ENCODE peak calls at places on chromosomes 4 and X, in four cellular contexts. T, H, G and E are unnamed samples.

GRCh38 chrX:73214366-73215094 is at the start of gene NAP1L2:
- DNase-seq in T (peak), H (peak), G (peak), E (no peak)

GRCh38 chrX:103774070-103774642 is 2.5 kb upstream of the PLP1 start:
- DNase-seq in T (peak), H (peak), G (peak), E (no peak)

GRCh38 chr4:57119054-57119651 is 9.0 kb upstream of the IGFBP7 start:
- DNase-seq in T (peak), H (no peak), G (peak), E (no peak)

GRCh38 chr4:27149541-27150212 is 289.0 kb downstream of the STIM2 start:
- DNase-seq in T (no peak), H (no peak), G (no peak), E (no peak)

GRCh38 chr4:185369729-185370128 is 26.0 kb downstream of the LRP2BP start:
- DNase-seq in T (no peak), H (no peak), G (no peak), E (no peak)

GRCh38 chr4:6324999-6325790 is 55.5 kb downstream of the WFS1 start:
- DNase-seq in T (no peak), H (no peak), G (peak), E (no peak)

GRCh38 chr4:17624821-17625220 is 10.4 kb downstream of the MED28 start:
- DNase-seq in T (no peak), H (no peak), G (no peak), E (no peak)

GRCh38 chrX:45755719-45756118 is 555.0 kb upstream of the DIPK2B start:
- DNase-seq in T (no peak), H (no peak), G (no peak), E (no peak)

GRCh38 chr4:99803702-99804101 is 12.9 kb upstream of the DAPP1 start:
- DNase-seq in T (no peak), H (no peak), G (no peak), E (no peak)

GRCh38 chr4:74045772-74046171 is 7.3 kb upstream of the CXCL3 start:
- DNase-seq in T (no peak), H (no peak), G (no peak), E (no peak)

GRCh38 chr4:6201580-6202091 is 1.3 kb upstream of the JAKMIP1 start:
- DNase-seq in T (no peak), H (no peak), G (no peak), E (no peak)

GRCh38 chrX:55240788-55241187 is 20.6 kb downstream of the PAGE5 start:
- DNase-seq in T (no peak), H (no peak), G (no peak), E (no peak)

GRCh38 chrX:154546354-154547244 is at the start of gene G6PD:
- DNase-seq in T (peak), H (no peak), G (peak), E (peak)

GRCh38 chrX:39749135-39749534 is 348.6 kb downstream of the BCOR start:
- DNase-seq in T (no peak), H (no peak), G (peak), E (no peak)

GRCh38 chrX:42459735-42460134 is 318.2 kb downstream of the PPP1R2C start:
- DNase-seq in T (no peak), H (no peak), G (no peak), E (no peak)

GRCh38 chrX:78333521-78333920 is 6.1 kb upstream of the CYSLTR1 start:
- DNase-seq in T (no peak), H (no peak), G (peak), E (no peak)

GRCh38 chrX:104315555-104315954 is 60.8 kb upstream of the ESX1 start:
- DNase-seq in T (peak), H (no peak), G (no peak), E (no peak)

GRCh38 chr4:122517345-122517744 is 60.8 kb upstream of the IL2 start:
- DNase-seq in T (no peak), H (no peak), G (no peak), E (no peak)

GRCh38 chr4:73252001-73252400 is 6.6 kb downstream of the ANKRD17 start:
- DNase-seq in T (no peak), H (no peak), G (no peak), E (no peak)

GRCh38 chr4:41009411-41009810 is 204.9 kb downstream of the APBB2 start:
- DNase-seq in T (peak), H (no peak), G (no peak), E (no peak)

GRCh38 chr4:74473155-74473811 is 28.3 kb downstream of the AREG start:
- DNase-seq in T (peak), H (no peak), G (peak), E (no peak)

GRCh38 chrX:47497274-47497673 is 14.3 kb upstream of the ZNF41 start:
- DNase-seq in T (peak), H (no peak), G (no peak), E (no peak)

GRCh38 chr4:155999743-156000142 is 46.1 kb upstream of the CTSO start:
- DNase-seq in T (no peak), H (peak), G (no peak), E (no peak)

GRCh38 chr4:117965608-117966007 is 68.7 kb upstream of the NDST3 start:
- DNase-seq in T (no peak), H (peak), G (no peak), E (no peak)

GRCh38 chrX:19535481-19535880 is 20.2 kb upstream of the MAP3K15 start:
- DNase-seq in T (peak), H (no peak), G (no peak), E (peak)

GRCh38 chrX:1412551-1413161 is 20.7 kb upstream of the SLC25A6 start:
- DNase-seq in T (no peak), H (no peak), G (no peak), E (no peak)

GRCh38 chr4:38188631-38189101 is 228.5 kb downstream of the PTTG2 start:
- DNase-seq in T (no peak), H (no peak), G (no peak), E (no peak)

GRCh38 chrX:154401045-154401799 is 3.0 kb downstream of the RPL10 start:
- DNase-seq in T (peak), H (no peak), G (no peak), E (no peak)

GRCh38 chrX:24264383-24264782 is 49.5 kb downstream of the SUPT20HL2 start:
- DNase-seq in T (peak), H (no peak), G (no peak), E (no peak)